ENCODE peak calls at places on chromosome 11, in seven cellular contexts. One of them, this sample, is unnamed.
A peak's percentile ranks its signal among the peaks of the same experiment; 100 is the strongest.

GRCh38 chr11:86802601-86803051 is 2.3 kb downstream of the PRSS23 start:
- DNase-seq in stimulated activated CD8-positive, alpha-beta memory T cell treated with anti-CD3 and anti-CD28 coated beads, Interleukin-4, amount 100 ng/mL, for 1 hour: no peak
- DNase-seq in activated naive CD4-positive, alpha-beta T cell: no peak
- DNase-seq in IMR-90: peak; percentile 57
- DNase-seq in HuH-7: no peak
- DNase-seq in stimulated activated CD4-positive, alpha-beta T cell treated with anti-CD3 and anti-CD28 coated beads, Interleukin-1b, Interleukin-23, amount 100 ng/mL, for 24 hours: no peak
- DNase-seq in NCI-H1694: peak; percentile 15
- DNase-seq in this sample: peak; percentile 71

GRCh38 chr11:73598719-73599379 is 937 bp upstream of the FAM168A start:
- DNase-seq in stimulated activated CD8-positive, alpha-beta memory T cell treated with anti-CD3 and anti-CD28 coated beads, Interleukin-4, amount 100 ng/mL, for 1 hour: no peak
- DNase-seq in activated naive CD4-positive, alpha-beta T cell: no peak
- DNase-seq in IMR-90: no peak
- DNase-seq in HuH-7: no peak
- DNase-seq in stimulated activated CD4-positive, alpha-beta T cell treated with anti-CD3 and anti-CD28 coated beads, Interleukin-1b, Interleukin-23, amount 100 ng/mL, for 24 hours: no peak
- DNase-seq in NCI-H1694: no peak
- DNase-seq in this sample: no peak

GRCh38 chr11:86558841-86559240 is 113.6 kb downstream of the ME3 start:
- DNase-seq in stimulated activated CD8-positive, alpha-beta memory T cell treated with anti-CD3 and anti-CD28 coated beads, Interleukin-4, amount 100 ng/mL, for 1 hour: no peak
- DNase-seq in activated naive CD4-positive, alpha-beta T cell: no peak
- DNase-seq in IMR-90: no peak
- DNase-seq in HuH-7: no peak
- DNase-seq in stimulated activated CD4-positive, alpha-beta T cell treated with anti-CD3 and anti-CD28 coated beads, Interleukin-1b, Interleukin-23, amount 100 ng/mL, for 24 hours: no peak
- DNase-seq in NCI-H1694: no peak
- DNase-seq in this sample: no peak

GRCh38 chr11:64032050-64032449 is 3.7 kb upstream of the FLRT1 start:
- DNase-seq in stimulated activated CD8-positive, alpha-beta memory T cell treated with anti-CD3 and anti-CD28 coated beads, Interleukin-4, amount 100 ng/mL, for 1 hour: no peak
- DNase-seq in activated naive CD4-positive, alpha-beta T cell: no peak
- DNase-seq in IMR-90: peak; percentile 49
- DNase-seq in HuH-7: no peak
- DNase-seq in stimulated activated CD4-positive, alpha-beta T cell treated with anti-CD3 and anti-CD28 coated beads, Interleukin-1b, Interleukin-23, amount 100 ng/mL, for 24 hours: no peak
- DNase-seq in NCI-H1694: no peak
- DNase-seq in this sample: peak; percentile 61

GRCh38 chr11:31509017-31509411 is 408 bp downstream of the IMMP1L start:
- DNase-seq in stimulated activated CD8-positive, alpha-beta memory T cell treated with anti-CD3 and anti-CD28 coated beads, Interleukin-4, amount 100 ng/mL, for 1 hour: no peak
- DNase-seq in activated naive CD4-positive, alpha-beta T cell: no peak
- DNase-seq in IMR-90: no peak
- DNase-seq in HuH-7: no peak
- DNase-seq in stimulated activated CD4-positive, alpha-beta T cell treated with anti-CD3 and anti-CD28 coated beads, Interleukin-1b, Interleukin-23, amount 100 ng/mL, for 24 hours: peak; percentile 1
- DNase-seq in NCI-H1694: no peak
- DNase-seq in this sample: no peak

GRCh38 chr11:19868281-19868821 is 155.7 kb downstream of the NAV2 start:
- DNase-seq in stimulated activated CD8-positive, alpha-beta memory T cell treated with anti-CD3 and anti-CD28 coated beads, Interleukin-4, amount 100 ng/mL, for 1 hour: no peak
- DNase-seq in activated naive CD4-positive, alpha-beta T cell: no peak
- DNase-seq in IMR-90: peak; percentile 65
- DNase-seq in HuH-7: no peak
- DNase-seq in stimulated activated CD4-positive, alpha-beta T cell treated with anti-CD3 and anti-CD28 coated beads, Interleukin-1b, Interleukin-23, amount 100 ng/mL, for 24 hours: no peak
- DNase-seq in NCI-H1694: peak; percentile 39
- DNase-seq in this sample: peak; percentile 93

GRCh38 chr11:3616721-3617460 is 24.9 kb downstream of the ART5 start:
- DNase-seq in stimulated activated CD8-positive, alpha-beta memory T cell treated with anti-CD3 and anti-CD28 coated beads, Interleukin-4, amount 100 ng/mL, for 1 hour: no peak
- DNase-seq in activated naive CD4-positive, alpha-beta T cell: no peak
- DNase-seq in IMR-90: peak; percentile 11
- DNase-seq in HuH-7: no peak
- DNase-seq in stimulated activated CD4-positive, alpha-beta T cell treated with anti-CD3 and anti-CD28 coated beads, Interleukin-1b, Interleukin-23, amount 100 ng/mL, for 24 hours: no peak
- DNase-seq in NCI-H1694: no peak
- DNase-seq in this sample: no peak

GRCh38 chr11:86949995-86950993 is 4.9 kb downstream of the FZD4 start:
- DNase-seq in stimulated activated CD8-positive, alpha-beta memory T cell treated with anti-CD3 and anti-CD28 coated beads, Interleukin-4, amount 100 ng/mL, for 1 hour: no peak
- DNase-seq in activated naive CD4-positive, alpha-beta T cell: no peak
- DNase-seq in IMR-90: peak; percentile 77
- DNase-seq in HuH-7: no peak
- DNase-seq in stimulated activated CD4-positive, alpha-beta T cell treated with anti-CD3 and anti-CD28 coated beads, Interleukin-1b, Interleukin-23, amount 100 ng/mL, for 24 hours: no peak
- DNase-seq in NCI-H1694: no peak
- DNase-seq in this sample: peak; percentile 83

GRCh38 chr11:73350908-73351636 is 25.1 kb upstream of the RELT start:
- DNase-seq in stimulated activated CD8-positive, alpha-beta memory T cell treated with anti-CD3 and anti-CD28 coated beads, Interleukin-4, amount 100 ng/mL, for 1 hour: peak; percentile 40
- DNase-seq in activated naive CD4-positive, alpha-beta T cell: peak; percentile 15
- DNase-seq in IMR-90: peak; percentile 84
- DNase-seq in HuH-7: peak; percentile 94
- DNase-seq in stimulated activated CD4-positive, alpha-beta T cell treated with anti-CD3 and anti-CD28 coated beads, Interleukin-1b, Interleukin-23, amount 100 ng/mL, for 24 hours: no peak
- DNase-seq in NCI-H1694: peak; percentile 44
- DNase-seq in this sample: peak; percentile 72

GRCh38 chr11:106969660-106970059 is 48.6 kb downstream of the GUCY1A2 start:
- DNase-seq in stimulated activated CD8-positive, alpha-beta memory T cell treated with anti-CD3 and anti-CD28 coated beads, Interleukin-4, amount 100 ng/mL, for 1 hour: no peak
- DNase-seq in activated naive CD4-positive, alpha-beta T cell: no peak
- DNase-seq in IMR-90: no peak
- DNase-seq in HuH-7: no peak
- DNase-seq in stimulated activated CD4-positive, alpha-beta T cell treated with anti-CD3 and anti-CD28 coated beads, Interleukin-1b, Interleukin-23, amount 100 ng/mL, for 24 hours: no peak
- DNase-seq in NCI-H1694: no peak
- DNase-seq in this sample: no peak

GRCh38 chr11:130801287-130802146 is 114.8 kb downstream of the SNX19 start:
- DNase-seq in stimulated activated CD8-positive, alpha-beta memory T cell treated with anti-CD3 and anti-CD28 coated beads, Interleukin-4, amount 100 ng/mL, for 1 hour: no peak
- DNase-seq in activated naive CD4-positive, alpha-beta T cell: no peak
- DNase-seq in IMR-90: peak; percentile 53
- DNase-seq in HuH-7: no peak
- DNase-seq in stimulated activated CD4-positive, alpha-beta T cell treated with anti-CD3 and anti-CD28 coated beads, Interleukin-1b, Interleukin-23, amount 100 ng/mL, for 24 hours: no peak
- DNase-seq in NCI-H1694: no peak
- DNase-seq in this sample: peak; percentile 96

GRCh38 chr11:59778122-59778521 is 22.9 kb downstream of the STX3 start:
- DNase-seq in stimulated activated CD8-positive, alpha-beta memory T cell treated with anti-CD3 and anti-CD28 coated beads, Interleukin-4, amount 100 ng/mL, for 1 hour: no peak
- DNase-seq in activated naive CD4-positive, alpha-beta T cell: no peak
- DNase-seq in IMR-90: no peak
- DNase-seq in HuH-7: peak; percentile 39
- DNase-seq in stimulated activated CD4-positive, alpha-beta T cell treated with anti-CD3 and anti-CD28 coated beads, Interleukin-1b, Interleukin-23, amount 100 ng/mL, for 24 hours: no peak
- DNase-seq in NCI-H1694: no peak
- DNase-seq in this sample: no peak

GRCh38 chr11:45620243-45620642 is 45.2 kb downstream of the CHST1 start:
- DNase-seq in stimulated activated CD8-positive, alpha-beta memory T cell treated with anti-CD3 and anti-CD28 coated beads, Interleukin-4, amount 100 ng/mL, for 1 hour: no peak
- DNase-seq in activated naive CD4-positive, alpha-beta T cell: no peak
- DNase-seq in IMR-90: no peak
- DNase-seq in HuH-7: no peak
- DNase-seq in stimulated activated CD4-positive, alpha-beta T cell treated with anti-CD3 and anti-CD28 coated beads, Interleukin-1b, Interleukin-23, amount 100 ng/mL, for 24 hours: no peak
- DNase-seq in NCI-H1694: no peak
- DNase-seq in this sample: no peak

GRCh38 chr11:100892886-100893285 is 205.8 kb downstream of the ARHGAP42 start:
- DNase-seq in stimulated activated CD8-positive, alpha-beta memory T cell treated with anti-CD3 and anti-CD28 coated beads, Interleukin-4, amount 100 ng/mL, for 1 hour: no peak
- DNase-seq in activated naive CD4-positive, alpha-beta T cell: no peak
- DNase-seq in IMR-90: no peak
- DNase-seq in HuH-7: no peak
- DNase-seq in stimulated activated CD4-positive, alpha-beta T cell treated with anti-CD3 and anti-CD28 coated beads, Interleukin-1b, Interleukin-23, amount 100 ng/mL, for 24 hours: no peak
- DNase-seq in NCI-H1694: no peak
- DNase-seq in this sample: no peak